ENCODE peak calls at places on chromosomes 12 and 14, in ten cellular contexts. J is lower lobe of right lung, R is tibial artery, O is psoas muscle, C is AG09319, D is fibroblast of lung, M is prostate gland, N is B cell, S is HepG2, Z is neural crest cell. T is an unnamed sample.

GRCh38 chr12:115049617-115050016 is 365.6 kb upstream of the TBX3 start:
- DNase-seq in J (no peak), R (no peak), O (no peak), C (no peak), D (peak; percentile 5), M (no peak), N (no peak), S (no peak), Z (no peak), T (no peak)

GRCh38 chr12:132887513-132888341 is at the start of gene CHFR:
- DNase-seq in J (peak; percentile 99), R (peak; percentile 98), O (peak; percentile 97), C (peak; percentile 92), D (peak; percentile 98), M (peak; percentile 97), N (peak; percentile 99), S (peak; percentile 94), Z (peak; percentile 85), T (peak; percentile 90)

GRCh38 chr14:103217538-103217937 is 94.3 kb downstream of the TNFAIP2 start:
- DNase-seq in J (no peak), R (no peak), O (no peak), C (no peak), D (no peak), M (no peak), N (no peak), S (no peak), Z (no peak), T (no peak)

GRCh38 chr14:84252706-84253105 is 1277.2 kb upstream of the FLRT2 start:
- DNase-seq in J (no peak), R (no peak), O (no peak), C (no peak), D (no peak), M (no peak), N (no peak), S (no peak), Z (no peak), T (no peak)

GRCh38 chr14:75430526-75430925 is 2.7 kb downstream of the JDP2 start:
- DNase-seq in J (no peak), R (peak; percentile 79), O (peak; percentile 53), C (peak; percentile 31), D (peak; percentile 50), M (peak; percentile 67), N (no peak), S (no peak), Z (no peak), T (peak; percentile 71)

GRCh38 chr12:107912421-107913004 is 138.0 kb downstream of the ASCL4 start:
- DNase-seq in J (peak; percentile 59), R (no peak), O (peak; percentile 23), C (no peak), D (peak; percentile 4), M (peak; percentile 24), N (peak; percentile 48), S (no peak), Z (peak; percentile 63), T (peak; percentile 80)

GRCh38 chr14:84029246-84029645 is 1500.7 kb upstream of the FLRT2 start:
- DNase-seq in J (no peak), R (no peak), O (no peak), C (no peak), D (no peak), M (no peak), N (no peak), S (no peak), Z (no peak), T (peak; percentile 10)

GRCh38 chr14:39176263-39177167 is 1.5 kb downstream of the PNN start:
- DNase-seq in J (no peak), R (no peak), O (no peak), C (no peak), D (no peak), M (no peak), N (no peak), S (no peak), Z (no peak), T (no peak)

GRCh38 chr14:80618751-80619329 is 322.7 kb downstream of the CEP128 start:
- DNase-seq in J (no peak), R (no peak), O (no peak), C (no peak), D (no peak), M (no peak), N (no peak), S (no peak), Z (no peak), T (no peak)

GRCh38 chr12:29207120-29207519 is 58.0 kb downstream of the FAR2 start:
- DNase-seq in J (no peak), R (no peak), O (no peak), C (no peak), D (peak; percentile 24), M (no peak), N (no peak), S (no peak), Z (no peak), T (no peak)

GRCh38 chr14:96497087-96497486 is 5.1 kb upstream of the PAPOLA start:
- DNase-seq in J (no peak), R (no peak), O (no peak), C (no peak), D (no peak), M (no peak), N (no peak), S (no peak), Z (no peak), T (no peak)

GRCh38 chr14:63499701-63500250 is 43.4 kb downstream of the PPP2R5E start:
- DNase-seq in J (no peak), R (no peak), O (no peak), C (peak; percentile 90), D (peak; percentile 65), M (no peak), N (no peak), S (no peak), Z (no peak), T (no peak)

GRCh38 chr12:132446535-132447326 is 43.2 kb upstream of the FBRSL1 start:
- DNase-seq in J (no peak), R (no peak), O (no peak), C (no peak), D (no peak), M (peak; percentile 83), N (no peak), S (no peak), Z (no peak), T (peak; percentile 18)

GRCh38 chr12:57529831-57530230 is 7.2 kb downstream of the MBD6 start:
- DNase-seq in J (no peak), R (no peak), O (no peak), C (no peak), D (no peak), M (no peak), N (no peak), S (no peak), Z (no peak), T (no peak)

GRCh38 chr12:55938826-55939501 is 8.0 kb downstream of the DGKA start:
- DNase-seq in J (no peak), R (no peak), O (no peak), C (no peak), D (no peak), M (no peak), N (no peak), S (no peak), Z (no peak), T (no peak)

GRCh38 chr12:112319395-112319794 is 62.8 kb downstream of the HECTD4 start:
- DNase-seq in J (no peak), R (no peak), O (peak; percentile 18), C (no peak), D (no peak), M (no peak), N (no peak), S (peak; percentile 12), Z (no peak), T (no peak)

DNA sequence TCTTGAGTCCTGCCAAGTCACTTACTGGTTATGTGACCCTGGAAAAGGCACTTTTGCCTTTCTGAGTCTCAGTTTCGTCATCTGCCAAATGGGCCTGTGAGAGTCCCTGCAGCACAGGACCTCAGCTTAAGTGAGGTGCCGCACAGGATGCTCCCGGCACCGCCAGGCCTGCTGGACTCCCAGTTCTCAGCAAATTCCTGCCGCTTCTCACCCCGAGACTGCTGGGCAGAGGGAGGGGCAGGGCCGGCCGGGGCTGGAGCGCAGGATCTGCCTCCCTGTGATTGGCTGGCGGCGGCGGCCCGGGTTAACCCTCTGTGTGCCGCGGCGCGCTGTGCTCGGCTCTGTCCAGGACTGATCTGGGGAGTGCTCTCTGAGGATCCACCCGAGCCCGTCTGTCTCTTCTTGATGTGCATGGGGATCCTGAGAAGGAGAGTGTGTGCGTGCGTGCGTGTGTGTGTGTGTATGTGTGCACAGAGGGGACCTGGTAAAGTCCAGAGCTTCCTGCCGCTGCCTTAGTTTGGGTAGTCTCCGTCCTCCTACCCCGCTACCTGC is 8.6 kb downstream of the SETD1B start:
- DNase-seq in J (peak; percentile 87), R (peak; percentile 85), O (peak; percentile 70), C (no peak), D (peak; percentile 68), M (peak; percentile 63), N (peak; percentile 65), S (no peak), Z (peak; percentile 68), T (no peak)
- TF ChIP-seq CTCF in J (peak; percentile 26), R (no peak), O (peak; percentile 15), C (no peak), D (no peak), M (no peak), N (peak; percentile 74), S (no peak), Z (peak; percentile 49), T (no peak)

GRCh38 chr12:76080729-76081415 is 3.6 kb downstream of the NAP1L1 start:
- DNase-seq in J (no peak), R (no peak), O (no peak), C (no peak), D (peak; percentile 18), M (no peak), N (no peak), S (peak; percentile 4), Z (no peak), T (no peak)
- TF ChIP-seq CTCF in J (no peak), R (no peak), O (no peak), C (no peak), D (peak; percentile 36), M (no peak), N (peak; percentile 59), S (peak; percentile 5), Z (peak; percentile 48), T (peak; percentile 9)

DNA sequence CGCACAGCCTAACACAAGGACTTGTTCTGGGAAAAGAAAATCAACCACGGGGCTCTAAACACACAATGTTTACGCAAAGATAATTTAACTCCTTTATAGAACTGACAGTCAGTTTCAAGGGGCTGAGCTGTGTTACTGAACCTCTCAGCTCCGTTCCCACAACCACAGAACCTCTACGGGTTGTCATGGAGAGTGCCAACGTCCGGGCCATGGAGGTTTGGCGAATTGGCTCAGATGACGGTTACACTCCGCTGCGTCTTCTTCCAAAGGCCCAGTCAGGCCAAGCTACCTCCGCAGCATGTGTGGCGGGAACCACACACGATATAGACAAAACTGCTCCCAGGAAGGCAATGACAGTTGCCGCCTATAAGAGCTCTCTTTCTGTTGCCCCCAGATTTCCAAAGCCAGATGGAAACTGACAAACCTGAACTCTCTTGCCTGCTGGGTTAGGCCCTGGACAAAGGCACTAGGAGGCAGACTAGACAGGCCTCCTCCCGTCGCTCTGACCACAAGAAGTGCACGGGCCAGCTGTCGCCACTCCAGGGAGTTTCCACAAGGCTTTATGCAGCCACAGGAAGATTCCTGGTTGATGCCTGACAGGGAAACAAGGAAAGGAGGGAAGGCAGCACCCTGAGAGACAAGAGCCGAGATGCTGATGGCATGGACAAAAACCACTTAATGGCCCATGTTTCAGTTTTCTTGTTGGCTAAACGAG is 30.3 kb downstream of the CCDC88C start:
- DNase-seq in J (peak; percentile 28), R (no peak), O (no peak), C (no peak), D (peak; percentile 76), M (peak; percentile 65), N (no peak), S (no peak), Z (no peak), T (no peak)
- TF ChIP-seq CTCF in J (no peak), R (no peak), O (no peak), C (no peak), D (no peak), M (no peak), N (no peak), S (no peak), Z (no peak), T (no peak)

GRCh38 chr12:104575442-104575841 is 118.7 kb downstream of the CHST11 start:
- DNase-seq in J (no peak), R (no peak), O (no peak), C (no peak), D (no peak), M (no peak), N (no peak), S (no peak), Z (no peak), T (no peak)
- TF ChIP-seq CTCF in J (no peak), R (no peak), O (no peak), C (no peak), D (no peak), M (no peak), N (no peak), S (no peak), Z (no peak), T (no peak)